ENCODE peak calls at places on chromosomes 7 and 10, in ten cellular contexts. One of them, this sample, is unnamed.

GRCh38 chr10:77810446-77811335 is 115.9 kb downstream of the DLG5 start:
- DNase-seq in bronchial epithelial cell: no peak
- DNase-seq in memory B cell: no peak
- DNase-seq in activated CD4-positive, alpha-beta memory T cell treated with anti-CD3 and anti-CD28 coated beads, Interleukin-2, amount 10 ng/mL, durations not matched to agents 7 days and 5 days: no peak
- DNase-seq in PC-3: no peak
- DNase-seq in SJSA1: no peak
- DNase-seq in heart right ventricle: no peak
- DNase-seq in CD8-positive, alpha-beta memory T cell: no peak
- DNase-seq in GM23248: no peak
- DNase-seq in CD4-positive, alpha-beta memory T cell: no peak
- DNase-seq in this sample: peak

GRCh38 chr7:50362712-50363282 is 58.3 kb downstream of the IKZF1 start:
- DNase-seq in bronchial epithelial cell: no peak
- DNase-seq in memory B cell: no peak
- DNase-seq in activated CD4-positive, alpha-beta memory T cell treated with anti-CD3 and anti-CD28 coated beads, Interleukin-2, amount 10 ng/mL, durations not matched to agents 7 days and 5 days: peak
- DNase-seq in PC-3: no peak
- DNase-seq in SJSA1: no peak
- DNase-seq in heart right ventricle: no peak
- DNase-seq in CD8-positive, alpha-beta memory T cell: peak
- DNase-seq in GM23248: no peak
- DNase-seq in CD4-positive, alpha-beta memory T cell: peak
- DNase-seq in this sample: no peak

GRCh38 chr10:79184141-79184625 is 115.4 kb downstream of the ZMIZ1 start:
- DNase-seq in bronchial epithelial cell: peak
- DNase-seq in memory B cell: no peak
- DNase-seq in activated CD4-positive, alpha-beta memory T cell treated with anti-CD3 and anti-CD28 coated beads, Interleukin-2, amount 10 ng/mL, durations not matched to agents 7 days and 5 days: no peak
- DNase-seq in PC-3: peak
- DNase-seq in SJSA1: peak
- DNase-seq in heart right ventricle: no peak
- DNase-seq in CD8-positive, alpha-beta memory T cell: no peak
- DNase-seq in GM23248: peak
- DNase-seq in CD4-positive, alpha-beta memory T cell: no peak
- DNase-seq in this sample: peak

GRCh38 chr10:103720964-103721335 is 134.4 kb downstream of the SH3PXD2A start:
- DNase-seq in bronchial epithelial cell: no peak
- DNase-seq in memory B cell: no peak
- DNase-seq in activated CD4-positive, alpha-beta memory T cell treated with anti-CD3 and anti-CD28 coated beads, Interleukin-2, amount 10 ng/mL, durations not matched to agents 7 days and 5 days: no peak
- DNase-seq in PC-3: no peak
- DNase-seq in SJSA1: no peak
- DNase-seq in heart right ventricle: no peak
- DNase-seq in CD8-positive, alpha-beta memory T cell: no peak
- DNase-seq in GM23248: no peak
- DNase-seq in CD4-positive, alpha-beta memory T cell: no peak
- DNase-seq in this sample: no peak

GRCh38 chr7:77537136-77537594 is at the start of gene PTPN12:
- DNase-seq in bronchial epithelial cell: no peak
- DNase-seq in memory B cell: no peak
- DNase-seq in activated CD4-positive, alpha-beta memory T cell treated with anti-CD3 and anti-CD28 coated beads, Interleukin-2, amount 10 ng/mL, durations not matched to agents 7 days and 5 days: no peak
- DNase-seq in PC-3: no peak
- DNase-seq in SJSA1: no peak
- DNase-seq in heart right ventricle: no peak
- DNase-seq in CD8-positive, alpha-beta memory T cell: no peak
- DNase-seq in GM23248: no peak
- DNase-seq in CD4-positive, alpha-beta memory T cell: no peak
- DNase-seq in this sample: no peak

GRCh38 chr10:7408003-7408493 is 2.8 kb downstream of the SFMBT2 start:
- DNase-seq in bronchial epithelial cell: no peak
- DNase-seq in memory B cell: no peak
- DNase-seq in activated CD4-positive, alpha-beta memory T cell treated with anti-CD3 and anti-CD28 coated beads, Interleukin-2, amount 10 ng/mL, durations not matched to agents 7 days and 5 days: peak
- DNase-seq in PC-3: no peak
- DNase-seq in SJSA1: no peak
- DNase-seq in heart right ventricle: peak
- DNase-seq in CD8-positive, alpha-beta memory T cell: peak
- DNase-seq in GM23248: peak
- DNase-seq in CD4-positive, alpha-beta memory T cell: peak
- DNase-seq in this sample: peak

GRCh38 chr7:108236681-108237415 is 106.7 kb upstream of the LAMB4 start:
- DNase-seq in bronchial epithelial cell: no peak
- DNase-seq in memory B cell: no peak
- DNase-seq in activated CD4-positive, alpha-beta memory T cell treated with anti-CD3 and anti-CD28 coated beads, Interleukin-2, amount 10 ng/mL, durations not matched to agents 7 days and 5 days: no peak
- DNase-seq in PC-3: no peak
- DNase-seq in SJSA1: no peak
- DNase-seq in heart right ventricle: no peak
- DNase-seq in CD8-positive, alpha-beta memory T cell: no peak
- DNase-seq in GM23248: no peak
- DNase-seq in CD4-positive, alpha-beta memory T cell: no peak
- DNase-seq in this sample: peak

GRCh38 chr7:1087952-1088920 is at the start of gene GPER1:
- DNase-seq in bronchial epithelial cell: no peak
- DNase-seq in memory B cell: no peak
- DNase-seq in activated CD4-positive, alpha-beta memory T cell treated with anti-CD3 and anti-CD28 coated beads, Interleukin-2, amount 10 ng/mL, durations not matched to agents 7 days and 5 days: no peak
- DNase-seq in PC-3: peak
- DNase-seq in SJSA1: no peak
- DNase-seq in heart right ventricle: peak
- DNase-seq in CD8-positive, alpha-beta memory T cell: no peak
- DNase-seq in GM23248: peak
- DNase-seq in CD4-positive, alpha-beta memory T cell: no peak
- DNase-seq in this sample: peak

GRCh38 chr7:1689356-1689755 is 19.3 kb downstream of the ELFN1 start:
- DNase-seq in bronchial epithelial cell: no peak
- DNase-seq in memory B cell: no peak
- DNase-seq in activated CD4-positive, alpha-beta memory T cell treated with anti-CD3 and anti-CD28 coated beads, Interleukin-2, amount 10 ng/mL, durations not matched to agents 7 days and 5 days: no peak
- DNase-seq in PC-3: no peak
- DNase-seq in SJSA1: peak
- DNase-seq in heart right ventricle: no peak
- DNase-seq in CD8-positive, alpha-beta memory T cell: no peak
- DNase-seq in GM23248: no peak
- DNase-seq in CD4-positive, alpha-beta memory T cell: no peak
- DNase-seq in this sample: no peak

GRCh38 chr10:111481271-111482073 is 404.6 kb downstream of the ADRA2A start:
- DNase-seq in bronchial epithelial cell: peak
- DNase-seq in memory B cell: no peak
- DNase-seq in activated CD4-positive, alpha-beta memory T cell treated with anti-CD3 and anti-CD28 coated beads, Interleukin-2, amount 10 ng/mL, durations not matched to agents 7 days and 5 days: no peak
- DNase-seq in PC-3: no peak
- DNase-seq in SJSA1: no peak
- DNase-seq in heart right ventricle: no peak
- DNase-seq in CD8-positive, alpha-beta memory T cell: no peak
- DNase-seq in GM23248: peak
- DNase-seq in CD4-positive, alpha-beta memory T cell: no peak
- DNase-seq in this sample: peak

GRCh38 chr10:132606536-132607316 is 69.1 kb downstream of the INPP5A start:
- DNase-seq in bronchial epithelial cell: no peak
- DNase-seq in memory B cell: no peak
- DNase-seq in activated CD4-positive, alpha-beta memory T cell treated with anti-CD3 and anti-CD28 coated beads, Interleukin-2, amount 10 ng/mL, durations not matched to agents 7 days and 5 days: no peak
- DNase-seq in PC-3: no peak
- DNase-seq in SJSA1: peak
- DNase-seq in heart right ventricle: peak
- DNase-seq in CD8-positive, alpha-beta memory T cell: no peak
- DNase-seq in GM23248: no peak
- DNase-seq in CD4-positive, alpha-beta memory T cell: no peak
- DNase-seq in this sample: peak

GRCh38 chr10:110005716-110006115 is 2.1 kb upstream of the ADD3 start:
- DNase-seq in bronchial epithelial cell: peak
- DNase-seq in memory B cell: no peak
- DNase-seq in activated CD4-positive, alpha-beta memory T cell treated with anti-CD3 and anti-CD28 coated beads, Interleukin-2, amount 10 ng/mL, durations not matched to agents 7 days and 5 days: no peak
- DNase-seq in PC-3: no peak
- DNase-seq in SJSA1: peak
- DNase-seq in heart right ventricle: peak
- DNase-seq in CD8-positive, alpha-beta memory T cell: no peak
- DNase-seq in GM23248: peak
- DNase-seq in CD4-positive, alpha-beta memory T cell: no peak
- DNase-seq in this sample: peak

GRCh38 chr10:73648975-73649829 is 6.6 kb downstream of the SYNPO2L start:
- DNase-seq in bronchial epithelial cell: peak
- DNase-seq in memory B cell: no peak
- DNase-seq in activated CD4-positive, alpha-beta memory T cell treated with anti-CD3 and anti-CD28 coated beads, Interleukin-2, amount 10 ng/mL, durations not matched to agents 7 days and 5 days: no peak
- DNase-seq in PC-3: peak
- DNase-seq in SJSA1: no peak
- DNase-seq in heart right ventricle: no peak
- DNase-seq in CD8-positive, alpha-beta memory T cell: no peak
- DNase-seq in GM23248: peak
- DNase-seq in CD4-positive, alpha-beta memory T cell: no peak
- DNase-seq in this sample: peak

GRCh38 chr7:122299935-122300606 is 4.5 kb downstream of the FEZF1 start:
- DNase-seq in bronchial epithelial cell: no peak
- DNase-seq in memory B cell: no peak
- DNase-seq in activated CD4-positive, alpha-beta memory T cell treated with anti-CD3 and anti-CD28 coated beads, Interleukin-2, amount 10 ng/mL, durations not matched to agents 7 days and 5 days: no peak
- DNase-seq in PC-3: no peak
- DNase-seq in SJSA1: no peak
- DNase-seq in heart right ventricle: no peak
- DNase-seq in CD8-positive, alpha-beta memory T cell: no peak
- DNase-seq in GM23248: no peak
- DNase-seq in CD4-positive, alpha-beta memory T cell: no peak
- DNase-seq in this sample: no peak

GRCh38 chr10:17854044-17854652 is 45.0 kb downstream of the MRC1 start:
- DNase-seq in bronchial epithelial cell: no peak
- DNase-seq in memory B cell: no peak
- DNase-seq in activated CD4-positive, alpha-beta memory T cell treated with anti-CD3 and anti-CD28 coated beads, Interleukin-2, amount 10 ng/mL, durations not matched to agents 7 days and 5 days: no peak
- DNase-seq in PC-3: no peak
- DNase-seq in SJSA1: no peak
- DNase-seq in heart right ventricle: no peak
- DNase-seq in CD8-positive, alpha-beta memory T cell: no peak
- DNase-seq in GM23248: no peak
- DNase-seq in CD4-positive, alpha-beta memory T cell: peak
- DNase-seq in this sample: no peak

GRCh38 chr7:30164567-30164966 is 29.8 kb downstream of the MTURN start:
- DNase-seq in bronchial epithelial cell: peak
- DNase-seq in memory B cell: peak
- DNase-seq in activated CD4-positive, alpha-beta memory T cell treated with anti-CD3 and anti-CD28 coated beads, Interleukin-2, amount 10 ng/mL, durations not matched to agents 7 days and 5 days: no peak
- DNase-seq in PC-3: peak
- DNase-seq in SJSA1: no peak
- DNase-seq in heart right ventricle: no peak
- DNase-seq in CD8-positive, alpha-beta memory T cell: no peak
- DNase-seq in GM23248: peak
- DNase-seq in CD4-positive, alpha-beta memory T cell: no peak
- DNase-seq in this sample: peak

GRCh38 chr7:146652176-146652575 is 535.6 kb downstream of the CNTNAP2 start:
- DNase-seq in bronchial epithelial cell: no peak
- DNase-seq in memory B cell: no peak
- DNase-seq in activated CD4-positive, alpha-beta memory T cell treated with anti-CD3 and anti-CD28 coated beads, Interleukin-2, amount 10 ng/mL, durations not matched to agents 7 days and 5 days: no peak
- DNase-seq in PC-3: no peak
- DNase-seq in SJSA1: no peak
- DNase-seq in heart right ventricle: no peak
- DNase-seq in CD8-positive, alpha-beta memory T cell: no peak
- DNase-seq in GM23248: no peak
- DNase-seq in CD4-positive, alpha-beta memory T cell: no peak
- DNase-seq in this sample: no peak